ENCODE peak calls at places on chromosomes 11 and 22, in five cellular contexts. One of them, this sample, is unnamed.
A peak's percentile ranks its signal among the peaks of the same experiment; 100 is the strongest.

GRCh38 chr11:46271875-46272815 is 5.3 kb upstream of the CREB3L1 start:
- DNase-seq in IMR-90: no peak
- DNase-seq in CD4-positive, alpha-beta memory T cell: no peak
- DNase-seq in breast epithelium: no peak
- DNase-seq in effector memory CD4-positive, alpha-beta T cell: no peak
- DNase-seq in this sample: no peak

GRCh38 chr11:22976146-22976545 is 115.9 kb upstream of the CCDC179 start:
- DNase-seq in breast epithelium: no peak
- DNase-seq in effector memory CD4-positive, alpha-beta T cell: no peak
- DNase-seq in CD4-positive, alpha-beta memory T cell: no peak
- DNase-seq in IMR-90: peak; percentile 91
- DNase-seq in this sample: no peak

GRCh38 chr11:77753230-77753629 is 67.3 kb downstream of the RSF1 start:
- DNase-seq in breast epithelium: no peak
- DNase-seq in IMR-90: no peak
- DNase-seq in effector memory CD4-positive, alpha-beta T cell: no peak
- DNase-seq in CD4-positive, alpha-beta memory T cell: no peak
- DNase-seq in this sample: no peak

GRCh38 chr11:62544521-62545436 is 1.8 kb downstream of the AHNAK start:
- DNase-seq in IMR-90: no peak
- DNase-seq in CD4-positive, alpha-beta memory T cell: peak; percentile 54
- DNase-seq in breast epithelium: no peak
- DNase-seq in effector memory CD4-positive, alpha-beta T cell: no peak
- DNase-seq in this sample: no peak

GRCh38 chr11:130480166-130480565 is 31.7 kb downstream of the ADAMTS15 start:
- DNase-seq in breast epithelium: no peak
- DNase-seq in CD4-positive, alpha-beta memory T cell: no peak
- DNase-seq in IMR-90: peak; percentile 86
- DNase-seq in effector memory CD4-positive, alpha-beta T cell: no peak
- DNase-seq in this sample: no peak

GRCh38 chr11:126702987-126703386 is 297.6 kb downstream of the KIRREL3 start:
- DNase-seq in IMR-90: no peak
- DNase-seq in CD4-positive, alpha-beta memory T cell: no peak
- DNase-seq in breast epithelium: no peak
- DNase-seq in effector memory CD4-positive, alpha-beta T cell: no peak
- DNase-seq in this sample: no peak

GRCh38 chr22:50186789-50187523 is 1.2 kb downstream of the TRABD start:
- DNase-seq in CD4-positive, alpha-beta memory T cell: no peak
- DNase-seq in IMR-90: peak; percentile 25
- DNase-seq in effector memory CD4-positive, alpha-beta T cell: no peak
- DNase-seq in breast epithelium: no peak
- DNase-seq in this sample: no peak

GRCh38 chr11:105206633-105207032 is 67.1 kb upstream of the CARD18 start:
- DNase-seq in IMR-90: no peak
- DNase-seq in breast epithelium: no peak
- DNase-seq in CD4-positive, alpha-beta memory T cell: no peak
- DNase-seq in effector memory CD4-positive, alpha-beta T cell: no peak
- DNase-seq in this sample: no peak

GRCh38 chr11:68959465-68960298 is 21.1 kb downstream of the MRGPRD start:
- DNase-seq in breast epithelium: no peak
- DNase-seq in effector memory CD4-positive, alpha-beta T cell: no peak
- DNase-seq in CD4-positive, alpha-beta memory T cell: no peak
- DNase-seq in IMR-90: no peak
- DNase-seq in this sample: no peak

GRCh38 chr11:95923441-95923729 is 522 bp downstream of the MTMR2 start:
- DNase-seq in IMR-90: no peak
- DNase-seq in breast epithelium: no peak
- DNase-seq in effector memory CD4-positive, alpha-beta T cell: no peak
- DNase-seq in CD4-positive, alpha-beta memory T cell: no peak
- DNase-seq in this sample: no peak

GRCh38 chr11:13108416-13108815 is 99.3 kb downstream of the RASSF10 start:
- DNase-seq in breast epithelium: no peak
- DNase-seq in CD4-positive, alpha-beta memory T cell: no peak
- DNase-seq in effector memory CD4-positive, alpha-beta T cell: no peak
- DNase-seq in IMR-90: no peak
- DNase-seq in this sample: no peak

GRCh38 chr11:43632171-43632570 is 48.4 kb upstream of the HSD17B12 start:
- DNase-seq in IMR-90: peak; percentile 45
- DNase-seq in breast epithelium: no peak
- DNase-seq in effector memory CD4-positive, alpha-beta T cell: no peak
- DNase-seq in CD4-positive, alpha-beta memory T cell: no peak
- DNase-seq in this sample: no peak

GRCh38 chr22:44722611-44723010 is 20.6 kb downstream of the PRR5 start:
- DNase-seq in IMR-90: no peak
- DNase-seq in breast epithelium: no peak
- DNase-seq in CD4-positive, alpha-beta memory T cell: no peak
- DNase-seq in effector memory CD4-positive, alpha-beta T cell: no peak
- DNase-seq in this sample: no peak

GRCh38 chr11:13210424-13210823 is 67.2 kb upstream of the BMAL1 start:
- DNase-seq in breast epithelium: peak; percentile 64
- DNase-seq in IMR-90: peak; percentile 84
- DNase-seq in CD4-positive, alpha-beta memory T cell: peak; percentile 20
- DNase-seq in effector memory CD4-positive, alpha-beta T cell: no peak
- DNase-seq in this sample: no peak

GRCh38 chr11:47253660-47254059 is 4.1 kb upstream of the NR1H3 start:
- DNase-seq in breast epithelium: no peak
- DNase-seq in IMR-90: no peak
- DNase-seq in effector memory CD4-positive, alpha-beta T cell: no peak
- DNase-seq in CD4-positive, alpha-beta memory T cell: no peak
- DNase-seq in this sample: no peak

GRCh38 chr11:63489879-63490278 is 1.1 kb downstream of the PLAAT5 start:
- DNase-seq in CD4-positive, alpha-beta memory T cell: no peak
- DNase-seq in IMR-90: no peak
- DNase-seq in breast epithelium: no peak
- DNase-seq in effector memory CD4-positive, alpha-beta T cell: no peak
- DNase-seq in this sample: no peak

GRCh38 chr11:59943996-59944395 is 5.8 kb downstream of the OOSP1 start:
- DNase-seq in IMR-90: no peak
- DNase-seq in breast epithelium: no peak
- DNase-seq in effector memory CD4-positive, alpha-beta T cell: no peak
- DNase-seq in CD4-positive, alpha-beta memory T cell: no peak
- DNase-seq in this sample: no peak

GRCh38 chr11:25423436-25424184 is 908.3 kb upstream of the ANO3 start:
- DNase-seq in IMR-90: peak; percentile 29
- DNase-seq in effector memory CD4-positive, alpha-beta T cell: no peak
- DNase-seq in CD4-positive, alpha-beta memory T cell: no peak
- DNase-seq in breast epithelium: no peak
- DNase-seq in this sample: no peak

GRCh38 chr11:76248210-76248609 is 41.9 kb upstream of the WNT11 start:
- DNase-seq in breast epithelium: no peak
- DNase-seq in CD4-positive, alpha-beta memory T cell: no peak
- DNase-seq in IMR-90: no peak
- DNase-seq in effector memory CD4-positive, alpha-beta T cell: no peak
- DNase-seq in this sample: no peak

GRCh38 chr11:73999581-74000306 is 9.1 kb downstream of the UCP3 start:
- DNase-seq in IMR-90: no peak
- DNase-seq in CD4-positive, alpha-beta memory T cell: no peak
- DNase-seq in breast epithelium: no peak
- DNase-seq in effector memory CD4-positive, alpha-beta T cell: no peak
- DNase-seq in this sample: no peak

GRCh38 chr11:73177380-73178091 is 35.4 kb upstream of the FCHSD2 start:
- DNase-seq in breast epithelium: peak; percentile 61
- DNase-seq in CD4-positive, alpha-beta memory T cell: no peak
- DNase-seq in IMR-90: no peak
- DNase-seq in effector memory CD4-positive, alpha-beta T cell: no peak
- DNase-seq in this sample: no peak

GRCh38 chr11:65311197-65311631 is 3.5 kb upstream of the CDC42EP2 start:
- DNase-seq in breast epithelium: no peak
- DNase-seq in IMR-90: no peak
- DNase-seq in effector memory CD4-positive, alpha-beta T cell: no peak
- DNase-seq in CD4-positive, alpha-beta memory T cell: no peak
- DNase-seq in this sample: no peak
- H3K4me1 ChIP-seq in breast epithelium: peaks cover 3% of the 10 kb centered on the region
- H3K4me1 ChIP-seq in IMR-90: peaks cover 34% of the 10 kb centered on the region
- H3K4me1 ChIP-seq in effector memory CD4-positive, alpha-beta T cell: peaks cover 14% of the 10 kb centered on the region
- H3K4me1 ChIP-seq in CD4-positive, alpha-beta memory T cell: peaks cover 15% of the 10 kb centered on the region
- H3K4me1 ChIP-seq in this sample: peaks cover 11% of the 10 kb centered on the region

DNA sequence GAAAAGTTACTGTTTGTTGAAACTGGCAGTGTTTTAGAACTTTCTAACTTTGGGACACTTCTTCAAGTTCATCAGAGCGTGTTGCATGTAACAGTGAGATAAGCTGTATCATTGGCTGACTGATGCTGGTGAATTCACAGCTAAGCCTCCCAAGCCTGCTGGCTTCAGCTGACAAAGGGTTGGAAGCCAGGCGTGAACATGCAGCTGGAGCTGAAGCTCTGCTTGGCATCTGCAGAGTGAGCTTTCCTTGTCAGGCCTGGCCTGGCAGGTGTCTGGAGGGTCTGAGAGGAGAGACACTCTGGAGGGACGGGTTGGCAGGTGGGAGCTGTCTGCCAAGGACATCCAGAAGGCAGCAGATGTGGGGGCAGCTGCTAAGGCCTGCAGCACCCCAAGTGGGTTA is 1.5 kb downstream of the AMPD3 start:
- DNase-seq in breast epithelium: no peak
- DNase-seq in effector memory CD4-positive, alpha-beta T cell: no peak
- DNase-seq in IMR-90: no peak
- DNase-seq in CD4-positive, alpha-beta memory T cell: no peak
- DNase-seq in this sample: no peak
- H3K4me3 ChIP-seq in breast epithelium: peak overlapping the region; percentile 46
- H3K4me3 ChIP-seq in effector memory CD4-positive, alpha-beta T cell: peak overlapping the region; percentile 52
- H3K4me3 ChIP-seq in IMR-90: peak overlapping the region; percentile 49
- H3K4me3 ChIP-seq in CD4-positive, alpha-beta memory T cell: peak overlapping the region; percentile 85
- H3K4me3 ChIP-seq in this sample: peak overlapping the region; percentile 55

DNA sequence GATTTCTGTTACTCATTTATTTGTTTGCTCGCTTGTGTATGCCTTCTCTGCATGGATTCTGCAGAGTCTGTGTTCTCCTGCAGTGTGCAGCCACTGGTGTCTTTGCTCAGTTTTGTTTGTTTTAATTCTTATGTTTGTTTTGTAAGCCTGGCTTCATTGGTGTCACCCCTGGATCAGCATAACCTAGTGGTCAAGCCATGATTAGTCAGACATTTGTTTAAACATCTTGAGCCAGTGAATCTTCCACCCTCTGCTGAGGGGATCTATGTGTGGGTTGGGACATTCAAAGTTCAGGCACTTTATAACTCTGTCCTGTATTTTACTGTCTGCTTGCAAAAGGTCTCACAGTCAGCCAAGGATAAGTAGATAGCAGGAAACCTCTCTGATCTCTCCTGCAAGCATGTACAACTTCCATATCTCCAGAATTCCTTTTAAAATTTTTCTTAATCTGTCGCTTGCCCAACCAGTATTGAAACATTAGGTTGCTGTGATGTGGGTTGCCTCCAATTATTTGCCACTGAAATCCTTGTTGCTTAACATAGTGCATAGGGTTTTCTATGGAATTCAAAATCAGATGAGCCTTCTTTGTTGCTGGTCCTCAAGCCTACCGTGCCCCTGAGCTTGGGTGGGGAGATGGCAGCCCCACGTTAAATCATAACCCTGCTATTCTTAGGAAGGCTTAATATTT is 86.8 kb downstream of the KCNQ1OT1 start:
- DNase-seq in IMR-90: peak; percentile 4
- DNase-seq in breast epithelium: no peak
- DNase-seq in CD4-positive, alpha-beta memory T cell: no peak
- DNase-seq in effector memory CD4-positive, alpha-beta T cell: no peak
- DNase-seq in this sample: no peak
- H3K27me3 ChIP-seq in IMR-90: peaks cover 3% of the 10 kb centered on the region
- H3K27me3 ChIP-seq in breast epithelium: no peaks in the 10 kb centered on the region
- H3K27me3 ChIP-seq in CD4-positive, alpha-beta memory T cell: no peaks in the 10 kb centered on the region
- H3K27me3 ChIP-seq in effector memory CD4-positive, alpha-beta T cell: no peaks in the 10 kb centered on the region
- H3K27me3 ChIP-seq in this sample: no peaks in the 10 kb centered on the region

DNA sequence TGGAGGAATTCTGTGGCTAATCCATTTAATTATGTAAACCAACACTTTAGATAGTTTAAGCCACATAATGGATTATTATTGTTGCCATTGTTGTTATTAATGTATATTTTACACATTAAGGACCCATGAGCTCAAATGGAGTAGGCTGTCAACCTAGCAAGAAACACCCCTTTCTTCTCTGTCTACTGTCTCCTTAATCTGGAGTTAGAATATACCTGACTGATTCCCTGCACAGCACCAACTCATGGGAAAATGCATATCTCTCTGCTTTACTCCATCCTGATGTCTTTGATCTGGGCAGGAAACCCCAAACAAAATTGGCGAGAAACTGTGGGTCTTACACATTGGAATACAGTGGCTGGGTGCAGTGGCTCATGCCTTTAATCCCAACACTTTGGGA is 24.0 kb upstream of the ME3 start:
- DNase-seq in CD4-positive, alpha-beta memory T cell: no peak
- DNase-seq in breast epithelium: no peak
- DNase-seq in effector memory CD4-positive, alpha-beta T cell: no peak
- DNase-seq in IMR-90: no peak
- DNase-seq in this sample: no peak
- H3K4me1 ChIP-seq in CD4-positive, alpha-beta memory T cell: no peaks in the 10 kb centered on the region
- H3K4me1 ChIP-seq in breast epithelium: peaks cover 12% of the 10 kb centered on the region
- H3K4me1 ChIP-seq in effector memory CD4-positive, alpha-beta T cell: no peaks in the 10 kb centered on the region
- H3K4me1 ChIP-seq in IMR-90: peaks cover 16% of the 10 kb centered on the region
- H3K4me1 ChIP-seq in this sample: no peaks in the 10 kb centered on the region

DNA sequence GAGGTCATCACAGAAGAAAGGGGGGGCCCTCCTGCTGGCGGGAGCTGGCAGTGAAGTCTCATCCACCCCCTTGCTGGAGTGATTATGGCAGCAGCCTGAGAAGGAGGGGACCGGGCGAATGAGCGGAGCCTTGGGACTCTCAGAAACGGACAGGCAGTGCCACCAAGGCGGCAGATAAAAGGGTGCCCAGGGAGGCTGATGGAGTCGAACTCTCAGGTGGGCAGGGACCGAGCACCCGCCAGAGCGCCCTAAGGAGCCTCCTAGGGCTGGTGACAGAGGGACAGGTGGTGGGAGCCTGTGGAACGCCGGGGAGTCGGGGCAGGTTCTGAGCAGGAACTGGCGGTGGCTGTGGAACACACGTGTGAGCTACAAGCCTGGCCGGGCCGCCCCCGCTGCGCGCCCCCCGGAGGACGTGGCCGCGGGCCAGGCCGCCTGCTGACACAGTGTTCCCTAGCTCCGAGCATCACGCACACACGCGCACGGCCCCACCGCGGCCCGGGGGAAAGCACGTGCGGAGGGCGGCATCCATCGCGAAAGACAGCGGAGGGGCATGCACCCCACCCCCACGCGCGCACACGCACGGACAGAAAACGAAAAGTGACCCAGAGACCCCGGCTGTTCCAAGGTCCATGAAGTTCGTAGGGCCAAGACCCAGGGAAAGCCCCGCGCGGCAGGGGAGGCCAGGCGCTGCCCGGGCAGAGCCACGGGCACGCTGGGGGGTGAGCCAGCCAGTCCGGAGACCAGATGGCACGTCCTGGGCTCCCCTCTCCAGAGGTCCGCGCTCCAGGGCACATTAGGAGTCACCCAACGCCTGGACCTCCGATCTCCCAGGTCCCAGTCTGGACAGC is 1.0 kb downstream of the VWCE start:
- DNase-seq in IMR-90: peak; percentile 48
- DNase-seq in breast epithelium: peak; percentile 38
- DNase-seq in CD4-positive, alpha-beta memory T cell: peak; percentile 8
- DNase-seq in effector memory CD4-positive, alpha-beta T cell: no peak
- DNase-seq in this sample: peak; percentile 14
- H3K4me3 ChIP-seq in IMR-90: peak overlapping the region; percentile 48
- H3K4me3 ChIP-seq in breast epithelium: peak overlapping the region; percentile 72
- H3K4me3 ChIP-seq in CD4-positive, alpha-beta memory T cell: no peak overlapping the region
- H3K4me3 ChIP-seq in effector memory CD4-positive, alpha-beta T cell: peak overlapping the region; percentile 64
- H3K4me3 ChIP-seq in this sample: peak overlapping the region; percentile 73